ENCODE peak calls at places on chromosomes 1 and 21, in four cellular contexts. One of them, this sample, is unnamed.
A peak's percentile ranks its signal among the peaks of the same experiment; 100 is the strongest.

GRCh38 chr21:21148514-21148913 is 150.3 kb downstream of the NCAM2 start:
- DNase-seq in SK-N-SH: no peak
- DNase-seq in heart right ventricle: no peak
- DNase-seq in endodermal cell: no peak
- DNase-seq in this sample: no peak

GRCh38 chr1:218880484-218881060 is 293.1 kb upstream of the LYPLAL1 start:
- DNase-seq in heart right ventricle: no peak
- DNase-seq in endodermal cell: no peak
- DNase-seq in SK-N-SH: peak; percentile 23
- DNase-seq in this sample: no peak

GRCh38 chr1:204834752-204835151 is 35.9 kb upstream of the NFASC start:
- DNase-seq in endodermal cell: no peak
- DNase-seq in heart right ventricle: no peak
- DNase-seq in SK-N-SH: no peak
- DNase-seq in this sample: no peak

GRCh38 chr1:198520524-198521254 is 19.8 kb downstream of the ATP6V1G3 start:
- DNase-seq in endodermal cell: no peak
- DNase-seq in heart right ventricle: no peak
- DNase-seq in SK-N-SH: no peak
- DNase-seq in this sample: no peak

GRCh38 chr1:176989023-176989422 is 175.5 kb downstream of the ASTN1 start:
- DNase-seq in SK-N-SH: no peak
- DNase-seq in endodermal cell: no peak
- DNase-seq in heart right ventricle: no peak
- DNase-seq in this sample: no peak

GRCh38 chr1:201511925-201512539 is 5.1 kb upstream of the CSRP1 start:
- DNase-seq in SK-N-SH: peak; percentile 44
- DNase-seq in heart right ventricle: peak; percentile 80
- DNase-seq in endodermal cell: peak; percentile 89
- DNase-seq in this sample: peak; percentile 69

GRCh38 chr1:43152866-43153265 is 19.2 kb downstream of the EBNA1BP2 start:
- DNase-seq in SK-N-SH: no peak
- DNase-seq in heart right ventricle: no peak
- DNase-seq in endodermal cell: no peak
- DNase-seq in this sample: no peak

GRCh38 chr1:181425566-181425965 is 57.8 kb upstream of the CACNA1E start:
- DNase-seq in heart right ventricle: no peak
- DNase-seq in SK-N-SH: no peak
- DNase-seq in endodermal cell: no peak
- DNase-seq in this sample: no peak

GRCh38 chr1:204558467-204558866 is 42.3 kb downstream of the MDM4 start:
- DNase-seq in heart right ventricle: no peak
- DNase-seq in SK-N-SH: no peak
- DNase-seq in endodermal cell: no peak
- DNase-seq in this sample: no peak

GRCh38 chr1:178273707-178274410 is 180.0 kb downstream of the RASAL2 start:
- DNase-seq in endodermal cell: no peak
- DNase-seq in SK-N-SH: no peak
- DNase-seq in heart right ventricle: no peak
- DNase-seq in this sample: no peak

GRCh38 chr21:45326169-45326833 is 38.6 kb upstream of the POFUT2 start:
- DNase-seq in heart right ventricle: no peak
- DNase-seq in SK-N-SH: peak; percentile 76
- DNase-seq in endodermal cell: peak; percentile 51
- DNase-seq in this sample: no peak

GRCh38 chr21:36166705-36167104 is 10.1 kb downstream of the DOP1B start:
- DNase-seq in SK-N-SH: peak; percentile 35
- DNase-seq in heart right ventricle: no peak
- DNase-seq in endodermal cell: peak; percentile 61
- DNase-seq in this sample: no peak

GRCh38 chr1:65059930-65060538 is 88.0 kb upstream of the AK4 start:
- DNase-seq in endodermal cell: no peak
- DNase-seq in SK-N-SH: peak; percentile 56
- DNase-seq in heart right ventricle: no peak
- DNase-seq in this sample: no peak

GRCh38 chr1:30668546-30669327 is 54.6 kb downstream of the MATN1 start:
- DNase-seq in endodermal cell: peak; percentile 24
- DNase-seq in SK-N-SH: no peak
- DNase-seq in heart right ventricle: no peak
- DNase-seq in this sample: no peak

GRCh38 chr1:11790880-11791715 is 14.7 kb downstream of the MTHFR start:
- DNase-seq in heart right ventricle: peak; percentile 97
- DNase-seq in SK-N-SH: no peak
- DNase-seq in endodermal cell: no peak
- DNase-seq in this sample: peak; percentile 93

GRCh38 chr1:2822621-2823145 is 21.2 kb upstream of the TTC34 start:
- DNase-seq in SK-N-SH: no peak
- DNase-seq in heart right ventricle: no peak
- DNase-seq in endodermal cell: no peak
- DNase-seq in this sample: no peak

GRCh38 chr1:200542162-200542561 is 78.4 kb downstream of the KIF14 start:
- DNase-seq in SK-N-SH: no peak
- DNase-seq in endodermal cell: no peak
- DNase-seq in heart right ventricle: no peak
- DNase-seq in this sample: no peak

GRCh38 chr1:203304391-203304918 is 864 bp upstream of the BTG2 start:
- DNase-seq in SK-N-SH: no peak
- DNase-seq in endodermal cell: no peak
- DNase-seq in heart right ventricle: no peak
- DNase-seq in this sample: no peak

GRCh38 chr1:231919269-231919886 is 292.8 kb downstream of the DISC1 start:
- DNase-seq in SK-N-SH: peak; percentile 27
- DNase-seq in heart right ventricle: no peak
- DNase-seq in endodermal cell: no peak
- DNase-seq in this sample: no peak
- H3K4me3 ChIP-seq in SK-N-SH: no peak overlapping the region
- H3K4me3 ChIP-seq in heart right ventricle: no peak overlapping the region
- H3K4me3 ChIP-seq in endodermal cell: no peak overlapping the region
- H3K4me3 ChIP-seq in this sample: no peak overlapping the region

DNA sequence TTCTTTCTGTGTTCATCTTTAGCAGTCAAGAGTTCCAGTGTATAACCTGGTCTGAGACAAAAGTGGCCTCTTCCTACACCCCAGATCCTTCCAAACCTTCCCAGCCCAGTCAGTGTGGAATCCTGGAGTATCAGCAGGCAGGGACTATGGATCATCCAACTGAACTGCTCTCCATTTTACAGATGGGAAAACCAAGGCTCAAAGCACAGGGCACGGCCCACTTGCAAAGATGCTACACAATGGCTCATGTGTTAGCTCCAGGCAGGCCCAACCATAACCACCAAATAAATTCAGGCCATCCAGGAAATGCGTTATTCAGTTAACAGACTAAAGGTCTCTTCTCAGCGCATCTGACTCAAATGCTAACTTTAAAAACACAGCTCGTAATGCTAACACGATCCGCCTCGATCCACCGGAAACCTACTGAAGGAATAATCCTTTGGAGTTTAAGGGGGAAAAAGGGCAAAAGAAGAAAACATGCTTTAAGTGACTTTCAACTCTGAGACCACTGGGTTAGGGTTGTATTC is 7.1 kb downstream of the GLIS1 start:
- DNase-seq in heart right ventricle: no peak
- DNase-seq in SK-N-SH: no peak
- DNase-seq in endodermal cell: no peak
- DNase-seq in this sample: no peak
- H3K4me3 ChIP-seq in heart right ventricle: no peak overlapping the region
- H3K4me3 ChIP-seq in SK-N-SH: no peak overlapping the region
- H3K4me3 ChIP-seq in endodermal cell: no peak overlapping the region
- H3K4me3 ChIP-seq in this sample: no peak overlapping the region

GRCh38 chr1:61047061-61047460 is 35.3 kb upstream of the NFIA start:
- DNase-seq in endodermal cell: no peak
- DNase-seq in heart right ventricle: no peak
- DNase-seq in SK-N-SH: no peak
- DNase-seq in this sample: no peak

GRCh38 chr1:61043010-61043820 is 39.1 kb upstream of the NFIA start:
- DNase-seq in heart right ventricle: peak; percentile 91
- DNase-seq in endodermal cell: peak; percentile 98
- DNase-seq in SK-N-SH: peak; percentile 55
- DNase-seq in this sample: peak; percentile 90

GRCh38 chr1:61046434-61046833 is 35.9 kb upstream of the NFIA start:
- DNase-seq in endodermal cell: no peak
- DNase-seq in SK-N-SH: no peak
- DNase-seq in heart right ventricle: no peak
- DNase-seq in this sample: no peak

GRCh38 chr1:61042679-61043009 is 39.7 kb upstream of the NFIA start:
- DNase-seq in SK-N-SH: no peak
- DNase-seq in endodermal cell: no peak
- DNase-seq in heart right ventricle: no peak
- DNase-seq in this sample: no peak
- H3K4me3 ChIP-seq in SK-N-SH: peak overlapping the region; percentile 46
- H3K4me3 ChIP-seq in endodermal cell: peak overlapping the region; percentile 56
- H3K4me3 ChIP-seq in heart right ventricle: peak overlapping the region; percentile 23
- H3K4me3 ChIP-seq in this sample: peak overlapping the region; percentile 39

GRCh38 chr1:9293241-9293511 is 482 bp downstream of the SPSB1 start:
- DNase-seq in heart right ventricle: no peak
- DNase-seq in endodermal cell: no peak
- DNase-seq in SK-N-SH: no peak
- DNase-seq in this sample: no peak
- H3K4me3 ChIP-seq in heart right ventricle: peak overlapping the region; percentile 51
- H3K4me3 ChIP-seq in endodermal cell: peak overlapping the region; percentile 93
- H3K4me3 ChIP-seq in SK-N-SH: peak overlapping the region; percentile 81
- H3K4me3 ChIP-seq in this sample: peak overlapping the region; percentile 88

GRCh38 chr21:34965200-34966174 is 83.6 kb downstream of the RUNX1 start:
- DNase-seq in SK-N-SH: no peak
- DNase-seq in heart right ventricle: no peak
- DNase-seq in endodermal cell: no peak
- DNase-seq in this sample: no peak
- H3K4me3 ChIP-seq in SK-N-SH: no peak overlapping the region
- H3K4me3 ChIP-seq in heart right ventricle: no peak overlapping the region
- H3K4me3 ChIP-seq in endodermal cell: no peak overlapping the region
- H3K4me3 ChIP-seq in this sample: no peak overlapping the region

GRCh38 chr1:14873657-14874056 is 275.2 kb downstream of the KAZN start:
- DNase-seq in heart right ventricle: no peak
- DNase-seq in SK-N-SH: no peak
- DNase-seq in endodermal cell: no peak
- DNase-seq in this sample: no peak
- H3K4me3 ChIP-seq in heart right ventricle: no peak overlapping the region
- H3K4me3 ChIP-seq in SK-N-SH: no peak overlapping the region
- H3K4me3 ChIP-seq in endodermal cell: no peak overlapping the region
- H3K4me3 ChIP-seq in this sample: no peak overlapping the region

GRCh38 chr1:223179280-223179679 is 36.2 kb upstream of the TLR5 start:
- DNase-seq in endodermal cell: no peak
- DNase-seq in heart right ventricle: no peak
- DNase-seq in SK-N-SH: no peak
- DNase-seq in this sample: no peak

GRCh38 chr1:223177681-223178080 is 34.6 kb upstream of the TLR5 start:
- DNase-seq in heart right ventricle: peak; percentile 15
- DNase-seq in SK-N-SH: no peak
- DNase-seq in endodermal cell: no peak
- DNase-seq in this sample: no peak

GRCh38 chr1:223176437-223176836 is 33.4 kb upstream of the TLR5 start:
- DNase-seq in heart right ventricle: no peak
- DNase-seq in SK-N-SH: no peak
- DNase-seq in endodermal cell: no peak
- DNase-seq in this sample: no peak

GRCh38 chr1:223183268-223183862 is 40.3 kb upstream of the TLR5 start:
- DNase-seq in SK-N-SH: no peak
- DNase-seq in heart right ventricle: no peak
- DNase-seq in endodermal cell: no peak
- DNase-seq in this sample: no peak

DNA sequence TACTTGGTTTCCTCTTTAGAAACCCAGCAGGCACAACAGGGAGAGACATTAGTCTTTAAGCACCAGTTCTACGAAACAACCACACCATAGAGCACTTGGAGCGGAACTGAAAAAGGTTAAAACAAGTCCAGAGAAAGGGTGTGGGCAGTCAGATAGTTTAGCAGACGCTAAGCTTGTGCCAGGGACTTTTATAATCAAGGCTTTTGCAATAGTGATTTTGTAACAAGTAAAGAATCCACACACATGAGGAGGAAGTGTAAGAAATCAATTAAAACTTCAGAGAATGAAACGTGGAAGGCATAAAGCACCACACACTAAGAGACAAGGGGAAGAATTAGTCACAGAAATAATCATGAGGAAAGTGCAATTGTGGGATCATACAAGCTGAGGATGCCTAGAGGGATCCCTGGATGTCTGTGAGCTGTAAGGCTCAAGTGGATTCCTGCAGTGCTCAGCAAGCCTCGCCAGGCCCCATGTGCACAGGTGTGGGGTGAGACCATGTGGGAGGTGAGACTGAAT is 37.8 kb upstream of the TLR5 start:
- DNase-seq in SK-N-SH: no peak
- DNase-seq in endodermal cell: no peak
- DNase-seq in heart right ventricle: peak; percentile 23
- DNase-seq in this sample: no peak
- H3K4me3 ChIP-seq in SK-N-SH: no peak overlapping the region
- H3K4me3 ChIP-seq in endodermal cell: no peak overlapping the region
- H3K4me3 ChIP-seq in heart right ventricle: no peak overlapping the region
- H3K4me3 ChIP-seq in this sample: no peak overlapping the region

DNA sequence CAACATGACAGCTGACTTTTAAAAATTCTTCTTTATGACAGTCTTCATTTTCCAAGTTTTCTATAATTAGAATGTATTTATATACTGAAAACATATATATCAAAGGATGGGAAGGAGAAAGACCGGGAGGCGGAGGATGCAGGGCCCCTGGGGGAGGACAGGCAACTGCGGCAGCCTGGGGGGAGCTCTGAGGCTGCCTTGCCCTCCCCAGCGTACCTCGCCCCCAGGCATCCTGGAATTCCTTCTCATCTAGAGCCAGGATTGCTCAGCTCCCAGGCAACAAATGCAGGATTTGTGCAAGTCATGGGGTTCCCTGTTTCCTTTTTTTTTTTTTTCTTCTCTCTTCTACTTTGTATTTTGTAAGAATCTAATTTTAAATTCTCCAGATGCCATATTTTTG is 104.7 kb downstream of the CSMD2 start:
- DNase-seq in endodermal cell: no peak
- DNase-seq in SK-N-SH: no peak
- DNase-seq in heart right ventricle: no peak
- DNase-seq in this sample: no peak
- H3K4me3 ChIP-seq in endodermal cell: no peak overlapping the region
- H3K4me3 ChIP-seq in SK-N-SH: no peak overlapping the region
- H3K4me3 ChIP-seq in heart right ventricle: no peak overlapping the region
- H3K4me3 ChIP-seq in this sample: no peak overlapping the region